ENCODE peak calls at places on chromosomes 12 and 14, in five cellular contexts. J is K562, E is H1, S is GM12878, A is HepG2. W is an unnamed sample.

GRCh38 chr12:6927379-6927991 is at the start of gene ATN1:
- DNase-seq in J (peak; percentile 72), E (peak; percentile 83), S (no peak), A (no peak), W (peak; percentile 59)

GRCh38 chr12:106044773-106045172 is 94.0 kb downstream of the NUAK1 start:
- DNase-seq in J (no peak), E (no peak), S (no peak), A (no peak), W (no peak)

GRCh38 chr14:94341654-94342333 is 18.7 kb upstream of the SERPINA6 start:
- DNase-seq in J (no peak), E (no peak), S (no peak), A (no peak), W (no peak)

GRCh38 chr12:53211476-53212381 is 4.7 kb upstream of the ITGB7 start:
- DNase-seq in J (peak; percentile 71), E (peak; percentile 65), S (no peak), A (no peak), W (peak; percentile 48)

GRCh38 chr12:49689236-49689635 is 18.0 kb downstream of the FMNL3 start:
- DNase-seq in J (no peak), E (no peak), S (no peak), A (no peak), W (no peak)

GRCh38 chr12:93573552-93574223 is 1.2 kb downstream of the SOCS2 start:
- DNase-seq in J (peak; percentile 62), E (no peak), S (no peak), A (no peak), W (no peak)

GRCh38 chr12:97306121-97306520 is 156.5 kb upstream of the RMST start:
- DNase-seq in J (no peak), E (no peak), S (peak; percentile 53), A (no peak), W (no peak)

GRCh38 chr14:68137704-68138619 is 318.4 kb downstream of the RAD51B start:
- DNase-seq in J (peak; percentile 13), E (peak; percentile 58), S (no peak), A (peak; percentile 77), W (peak; percentile 69)

GRCh38 chr12:12901158-12901791 is 9.9 kb downstream of the GPRC5A start:
- DNase-seq in J (no peak), E (no peak), S (no peak), A (peak; percentile 37), W (peak; percentile 55)

GRCh38 chr12:54294152-54294913 is 6.5 kb downstream of the NFE2 start:
- DNase-seq in J (peak; percentile 93), E (peak; percentile 94), S (no peak), A (peak; percentile 89), W (peak; percentile 83)

GRCh38 chr12:132686831-132687210 is 321 bp downstream of the POLE start:
- DNase-seq in J (peak; percentile 41), E (no peak), S (no peak), A (no peak), W (no peak)

GRCh38 chr12:14272954-14273910 is 92.2 kb upstream of the ATF7IP start:
- DNase-seq in J (no peak), E (no peak), S (no peak), A (no peak), W (no peak)

GRCh38 chr14:24481622-24482324 is 26.3 kb downstream of the CMA1 start:
- DNase-seq in J (peak; percentile 58), E (peak; percentile 89), S (peak; percentile 17), A (peak; percentile 97), W (peak; percentile 80)

GRCh38 chr14:21852061-21852664 is 178.5 kb upstream of the OR4E1 start:
- DNase-seq in J (peak; percentile 29), E (peak; percentile 88), S (no peak), A (peak; percentile 47), W (no peak)

DNA sequence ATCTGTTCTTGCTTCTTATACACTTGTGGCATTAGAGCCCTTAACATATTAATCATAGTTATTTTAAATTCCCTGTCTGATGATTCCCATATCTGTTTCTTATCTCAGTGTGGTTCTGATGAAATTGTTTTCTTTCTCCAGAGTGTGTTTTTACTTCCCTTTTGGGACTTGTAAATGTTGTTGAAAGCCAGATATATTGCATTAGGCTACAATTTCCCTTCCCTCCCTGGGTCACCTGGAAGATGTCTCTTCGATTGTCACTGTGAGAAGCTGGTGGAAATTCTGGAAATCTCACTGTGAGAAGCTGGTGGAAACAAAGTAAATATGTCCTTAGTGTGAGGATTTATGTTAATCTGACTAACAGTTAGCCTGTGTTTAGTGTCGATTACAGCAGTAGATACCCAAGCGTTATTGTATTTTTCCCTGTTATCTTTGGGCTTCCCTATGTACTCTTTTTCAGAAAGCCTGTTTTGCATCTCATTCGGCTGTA is 717.3 kb downstream of the TRHDE start:
- DNase-seq in J (no peak), E (no peak), S (no peak), A (no peak), W (no peak)
- TF ChIP-seq HDAC2 in J (no peak), E (no peak), S (no peak), A (no peak), W (no peak)

GRCh38 chr14:92959189-92959531 is 36.2 kb downstream of the CHGA start:
- DNase-seq in J (no peak), E (no peak), S (no peak), A (no peak), W (no peak)

GRCh38 chr14:92954933-92955332 is 32.0 kb downstream of the CHGA start:
- DNase-seq in J (no peak), E (no peak), S (no peak), A (no peak), W (no peak)

GRCh38 chr14:92955381-92955780 is 32.4 kb downstream of the CHGA start:
- DNase-seq in J (no peak), E (no peak), S (no peak), A (no peak), W (no peak)

GRCh38 chr14:92958373-92959188 is 35.6 kb downstream of the CHGA start:
- DNase-seq in J (no peak), E (no peak), S (no peak), A (no peak), W (no peak)

GRCh38 chr14:92956961-92957360 is 34.0 kb downstream of the CHGA start:
- DNase-seq in J (no peak), E (no peak), S (no peak), A (no peak), W (no peak)
- TF ChIP-seq HDAC2 in J (no peak), E (no peak), S (no peak), A (no peak), W (no peak)

GRCh38 chr12:108838194-108839010 is 19.0 kb downstream of the SSH1 start:
- DNase-seq in J (peak; percentile 89), E (no peak), S (peak; percentile 91), A (peak; percentile 80), W (peak; percentile 99)

GRCh38 chr12:108837239-108837638 is 20.1 kb downstream of the SSH1 start:
- DNase-seq in J (no peak), E (no peak), S (no peak), A (no peak), W (no peak)

GRCh38 chr12:108837680-108838079 is 19.7 kb downstream of the SSH1 start:
- DNase-seq in J (no peak), E (no peak), S (no peak), A (no peak), W (no peak)

GRCh38 chr12:108833757-108834472 is 23.5 kb downstream of the SSH1 start:
- DNase-seq in J (no peak), E (no peak), S (no peak), A (no peak), W (no peak)

GRCh38 chr12:108835860-108836634 is 21.3 kb downstream of the SSH1 start:
- DNase-seq in J (no peak), E (no peak), S (no peak), A (no peak), W (no peak)
- TF ChIP-seq HDAC2 in J (no peak), E (no peak), S (no peak), A (no peak), W (no peak)

DNA sequence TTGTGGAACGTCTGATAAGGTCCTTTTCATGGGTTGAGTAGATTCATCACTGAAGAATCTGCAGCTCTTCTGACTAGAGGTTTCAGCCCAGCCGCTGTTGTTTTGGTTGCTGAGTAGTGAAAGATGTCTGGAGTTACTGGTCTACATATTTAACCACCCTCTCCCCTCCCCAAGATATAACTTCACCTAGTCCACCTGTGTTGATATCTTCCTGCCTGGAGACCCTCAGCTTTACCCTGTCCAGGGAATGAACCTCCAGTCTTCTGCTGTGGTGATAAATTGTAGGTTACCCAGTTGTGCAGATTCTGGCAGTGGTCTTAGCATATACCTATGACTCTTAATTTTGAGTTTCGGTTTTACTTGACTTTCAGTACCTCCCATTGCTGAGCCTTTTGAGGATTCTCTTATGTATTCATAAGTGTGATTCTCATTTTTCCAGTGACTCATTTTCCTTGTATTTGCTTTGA is 63.0 kb downstream of the CCDC91 start:
- DNase-seq in J (no peak), E (no peak), S (peak; percentile 49), A (no peak), W (no peak)
- TF ChIP-seq HDAC2 in J (no peak), E (no peak), S (no peak), A (no peak), W (no peak)

GRCh38 chr12:99658950-99659349 is 11.4 kb downstream of the GARIN6 start:
- DNase-seq in J (no peak), E (no peak), S (no peak), A (no peak), W (peak; percentile 30)
- TF ChIP-seq HDAC2 in J (no peak), E (no peak), S (no peak), A (no peak), W (no peak)